ENCODE peak calls at places on chromosome X, in five cellular contexts. L, R, A, P and G are unnamed samples.

GRCh38 chrX:72100824-72101351 is 30.8 kb downstream of the RTL5 start:
- DNase-seq in A (no peak), L (no peak), R (peak; percentile 15), P (no peak), G (no peak)

GRCh38 chrX:43559643-43560042 is 96.5 kb upstream of the MAOA start:
- DNase-seq in R (peak; percentile 7), P (peak; percentile 50), L (peak; percentile 35), A (peak; percentile 4), G (peak; percentile 57)

GRCh38 chrX:25523574-25523973 is 507.8 kb upstream of the ARX start:
- DNase-seq in L (peak; percentile 12), R (peak; percentile 7), A (no peak), P (peak; percentile 36), G (peak; percentile 67)

GRCh38 chrX:34813618-34814017 is 129.0 kb upstream of the FAM47B start:
- DNase-seq in A (no peak), R (no peak), P (no peak), L (no peak), G (no peak)

GRCh38 chrX:102768984-102769761 is 48.6 kb downstream of the GPRASP3 start:
- DNase-seq in R (peak; percentile 78), P (peak; percentile 75), L (peak; percentile 86), A (peak; percentile 38), G (peak; percentile 84)

GRCh38 chrX:39827959-39828358 is 269.8 kb downstream of the BCOR start:
- DNase-seq in P (peak; percentile 38), L (no peak), R (no peak), A (no peak), G (no peak)

GRCh38 chrX:125420809-125421208 is 101.1 kb downstream of the TEX13C start:
- DNase-seq in P (no peak), R (no peak), L (no peak), A (no peak), G (no peak)

GRCh38 chrX:16022580-16023170 is 100.7 kb upstream of the GRPR start:
- DNase-seq in A (no peak), R (peak; percentile 13), P (no peak), L (no peak), G (no peak)

GRCh38 chrX:120726294-120726693 is 96.4 kb upstream of the C1GALT1C1 start:
- DNase-seq in R (no peak), L (no peak), A (no peak), P (no peak), G (no peak)

GRCh38 chrX:121987163-121987562 is 939.8 kb downstream of the GLUD2 start:
- DNase-seq in A (no peak), L (no peak), P (no peak), R (peak; percentile 24), G (no peak)

GRCh38 chrX:149472620-149473019 is 32.5 kb downstream of the IDS start:
- DNase-seq in P (no peak), L (no peak), A (no peak), R (no peak), G (no peak)

GRCh38 chrX:23118890-23119527 is 119.2 kb downstream of the DDX53 start:
- DNase-seq in P (no peak), R (no peak), A (no peak), L (no peak), G (no peak)

GRCh38 chrX:66045894-66046293 is 6.0 kb upstream of the VSIG4 start:
- DNase-seq in A (no peak), L (no peak), R (no peak), P (no peak), G (no peak)

GRCh38 chrX:53251307-53251706 is 26.3 kb upstream of the KDM5C start:
- DNase-seq in R (peak; percentile 21), L (peak; percentile 32), P (no peak), A (no peak), G (no peak)

GRCh38 chrX:19121898-19122640 is at the start of gene ADGRG2:
- DNase-seq in A (no peak), P (peak; percentile 63), R (peak; percentile 58), L (peak; percentile 31), G (peak; percentile 51)

GRCh38 chrX:120140293-120140981 is 18.0 kb upstream of the RHOXF2 start:
- DNase-seq in A (no peak), L (no peak), R (no peak), P (no peak), G (no peak)

GRCh38 chrX:109847257-109848187 is 114.5 kb upstream of the ACSL4 start:
- DNase-seq in P (no peak), A (no peak), R (peak; percentile 49), L (no peak), G (no peak)

GRCh38 chrX:130086414-130087207 is 23.7 kb downstream of the ELF4 start:
- DNase-seq in P (no peak), L (no peak), R (no peak), A (no peak), G (no peak)

GRCh38 chrX:10050481-10050880 is 83.3 kb downstream of the CLDN34 start:
- DNase-seq in P (no peak), A (peak; percentile 40), R (no peak), L (no peak), G (peak; percentile 56)

GRCh38 chrX:12011075-12011474 is 127.2 kb upstream of the FRMPD4 start:
- DNase-seq in P (no peak), L (no peak), A (no peak), R (no peak), G (no peak)

GRCh38 chrX:103453655-103454054 is 65.6 kb downstream of the RAB40A start:
- DNase-seq in R (peak; percentile 51), P (no peak), A (no peak), L (no peak), G (no peak)

GRCh38 chrX:91414710-91415109 is 19.9 kb upstream of the PABPC5 start:
- DNase-seq in L (no peak), P (peak; percentile 23), R (peak; percentile 45), A (no peak), G (peak; percentile 47)

GRCh38 chrX:29269390-29269789 is 682.1 kb downstream of the IL1RAPL1 start:
- DNase-seq in R (no peak), P (no peak), A (no peak), L (no peak), G (no peak)

GRCh38 chrX:69312141-69312670 is 147.0 kb upstream of the PJA1 start:
- DNase-seq in P (no peak), A (no peak), L (no peak), R (no peak), G (no peak)

GRCh38 chrX:10525381-10525780 is 95.0 kb downstream of the MID1 start:
- DNase-seq in L (no peak), P (no peak), R (no peak), A (no peak), G (no peak)

GRCh38 chrX:119481218-119481875 is 13.1 kb downstream of the SLC25A5 start:
- DNase-seq in L (no peak), A (no peak), P (no peak), R (no peak), G (no peak)

GRCh38 chrX:130060122-130061069 is 49.9 kb downstream of the ELF4 start:
- DNase-seq in A (peak; percentile 60), L (peak; percentile 75), R (peak; percentile 93), P (peak; percentile 91), G (peak; percentile 76)

GRCh38 chrX:88244066-88244465 is 503.0 kb upstream of the CPXCR1 start:
- DNase-seq in A (no peak), L (peak; percentile 15), R (no peak), P (no peak), G (no peak)